ENCODE peak calls at places on chromosomes 11 and 22, in four cellular contexts. Q is transverse colon, E is suprapubic skin, W is prostate gland. D is an unnamed sample.

GRCh38 chr22:24437820-24438328 is 10.5 kb downstream of the ADORA2A start:
- DNase-seq in Q (no peak), E (peak), W (no peak), D (no peak)

GRCh38 chr11:116537736-116538135 is 235.1 kb downstream of the BUD13 start:
- DNase-seq in Q (no peak), E (no peak), W (no peak), D (no peak)

GRCh38 chr11:116162541-116163230 is 610.1 kb downstream of the BUD13 start:
- DNase-seq in Q (no peak), E (no peak), W (no peak), D (no peak)

GRCh38 chr11:77147668-77148321 is 19.7 kb downstream of the MYO7A start:
- DNase-seq in Q (peak), E (no peak), W (no peak), D (peak)

GRCh38 chr22:47043835-47044721 is 281.6 kb downstream of the TBC1D22A start:
- DNase-seq in Q (peak), E (peak), W (no peak), D (peak)

GRCh38 chr11:2265396-2265795 is 5.0 kb downstream of the ASCL2 start:
- DNase-seq in Q (no peak), E (no peak), W (no peak), D (no peak)

GRCh38 chr22:48483764-48484528 is 1343.7 kb downstream of the BRD1 start:
- DNase-seq in Q (no peak), E (peak), W (no peak), D (no peak)

GRCh38 chr22:33640900-33641299 is 279.4 kb downstream of the LARGE1 start:
- DNase-seq in Q (no peak), E (no peak), W (no peak), D (no peak)

GRCh38 chr22:28398355-28398754 is 281.3 kb downstream of the TTC28 start:
- DNase-seq in Q (no peak), E (no peak), W (no peak), D (no peak)

GRCh38 chr11:103624708-103625623 is 411.5 kb upstream of the DDI1 start:
- DNase-seq in Q (no peak), E (no peak), W (no peak), D (no peak)

GRCh38 chr11:8615633-8616032 is 21.6 kb upstream of the STK33 start:
- DNase-seq in Q (no peak), E (no peak), W (no peak), D (no peak)

GRCh38 chr11:27213232-27213660 is 149.8 kb downstream of the CCDC34 start:
- DNase-seq in Q (no peak), E (no peak), W (no peak), D (no peak)

GRCh38 chr22:30275625-30276024 is 9.0 kb upstream of the OSM start:
- DNase-seq in Q (no peak), E (no peak), W (no peak), D (no peak)

GRCh38 chr11:34068098-34068497 is 16.6 kb downstream of the CAPRIN1 start:
- DNase-seq in Q (no peak), E (no peak), W (no peak), D (no peak)

GRCh38 chr11:46845440-46845739 is 690 bp downstream of the CKAP5 start:
- DNase-seq in Q (no peak), E (no peak), W (no peak), D (no peak)

GRCh38 chr11:107457205-107457557 is 444 bp downstream of the CWF19L2 start:
- DNase-seq in Q (no peak), E (no peak), W (no peak), D (no peak)

GRCh38 chr11:44255406-44256071 is 54.4 kb downstream of the ALX4 start:
- DNase-seq in Q (no peak), E (no peak), W (no peak), D (no peak)

GRCh38 chr11:27255447-27255828 is 107.6 kb downstream of the CCDC34 start:
- DNase-seq in Q (no peak), E (no peak), W (no peak), D (no peak)

GRCh38 chr11:59185412-59185811 is 13.5 kb downstream of the DTX4 start:
- DNase-seq in Q (peak), E (no peak), W (no peak), D (no peak)

GRCh38 chr22:37905534-37906363 is at the start of gene MICALL1:
- DNase-seq in Q (peak), E (no peak), W (peak), D (peak)

GRCh38 chr22:31526275-31526674 is 29.9 kb downstream of the SFI1 start:
- DNase-seq in Q (no peak), E (no peak), W (no peak), D (no peak)

GRCh38 chr22:37430941-37431340 is 3.7 kb upstream of the ELFN2 start:
- DNase-seq in Q (no peak), E (no peak), W (no peak), D (no peak)

GRCh38 chr11:125625594-125626380 is 824 bp downstream of the CHEK1 start:
- DNase-seq in Q (peak), E (peak), W (peak), D (peak)

GRCh38 chr11:3200388-3201111 is 18.1 kb downstream of the MRGPRG start:
- DNase-seq in Q (peak), E (peak), W (no peak), D (no peak)

GRCh38 chr11:116647305-116648080 is 125.3 kb downstream of the BUD13 start:
- DNase-seq in Q (no peak), E (no peak), W (no peak), D (no peak)

GRCh38 chr11:45102810-45103621 is 43.4 kb upstream of the PRDM11 start:
- DNase-seq in Q (peak), E (no peak), W (no peak), D (peak)

GRCh38 chr11:22577854-22578253 is 47.8 kb downstream of the FANCF start:
- DNase-seq in Q (no peak), E (no peak), W (no peak), D (no peak)

GRCh38 chr22:24703101-24703500 is 71.4 kb downstream of the PIWIL3 start:
- DNase-seq in Q (peak), E (no peak), W (no peak), D (peak)

GRCh38 chr11:2465201-2466068 is 20.6 kb downstream of the KCNQ1 start:
- DNase-seq in Q (no peak), E (no peak), W (no peak), D (peak)

GRCh38 chr11:35088226-35088625 is 50.7 kb upstream of the CD44 start:
- DNase-seq in Q (no peak), E (no peak), W (peak), D (peak)

GRCh38 chr11:17613428-17613962 is 66.4 kb downstream of the OTOG start:
- DNase-seq in Q (no peak), E (no peak), W (no peak), D (no peak)

GRCh38 chr11:2377511-2378443 is 667 bp downstream of the CD81 start:
- DNase-seq in Q (peak), E (peak), W (peak), D (peak)

GRCh38 chr11:70448983-70449567 is 50.7 kb downstream of the CTTN start:
- DNase-seq in Q (no peak), E (no peak), W (no peak), D (no peak)

GRCh38 chr11:115092516-115092915 is 411.7 kb downstream of the CADM1 start:
- DNase-seq in Q (no peak), E (no peak), W (no peak), D (no peak)

GRCh38 chr22:47218671-47219070 is 456.2 kb downstream of the TBC1D22A start:
- DNase-seq in Q (no peak), E (peak), W (no peak), D (no peak)

GRCh38 chr11:117946196-117946841 is 17.1 kb upstream of the TMPRSS13 start:
- DNase-seq in Q (no peak), E (no peak), W (no peak), D (no peak)

GRCh38 chr22:47342446-47342845 is 580.0 kb downstream of the TBC1D22A start:
- DNase-seq in Q (no peak), E (no peak), W (no peak), D (no peak)

GRCh38 chr11:26134481-26135355 is 197.2 kb upstream of the ANO3 start:
- DNase-seq in Q (no peak), E (no peak), W (no peak), D (no peak)

GRCh38 chr11:35588627-35589026 is 29.6 kb upstream of the FJX1 start:
- DNase-seq in Q (no peak), E (no peak), W (no peak), D (no peak)

GRCh38 chr11:12554122-12554521 is 120.1 kb upstream of the TEAD1 start:
- DNase-seq in Q (no peak), E (no peak), W (no peak), D (no peak)

GRCh38 chr22:36285545-36285944 is 32.6 kb downstream of the APOL1 start:
- DNase-seq in Q (no peak), E (no peak), W (no peak), D (no peak)

GRCh38 chr22:36285017-36285416 is 32.1 kb downstream of the APOL1 start:
- DNase-seq in Q (no peak), E (no peak), W (no peak), D (no peak)

GRCh38 chr22:36287881-36288515 is 35.1 kb downstream of the APOL1 start:
- DNase-seq in Q (no peak), E (no peak), W (peak), D (no peak)

GRCh38 chr22:36284171-36284571 is 31.2 kb downstream of the APOL1 start:
- DNase-seq in Q (no peak), E (no peak), W (no peak), D (no peak)

DNA sequence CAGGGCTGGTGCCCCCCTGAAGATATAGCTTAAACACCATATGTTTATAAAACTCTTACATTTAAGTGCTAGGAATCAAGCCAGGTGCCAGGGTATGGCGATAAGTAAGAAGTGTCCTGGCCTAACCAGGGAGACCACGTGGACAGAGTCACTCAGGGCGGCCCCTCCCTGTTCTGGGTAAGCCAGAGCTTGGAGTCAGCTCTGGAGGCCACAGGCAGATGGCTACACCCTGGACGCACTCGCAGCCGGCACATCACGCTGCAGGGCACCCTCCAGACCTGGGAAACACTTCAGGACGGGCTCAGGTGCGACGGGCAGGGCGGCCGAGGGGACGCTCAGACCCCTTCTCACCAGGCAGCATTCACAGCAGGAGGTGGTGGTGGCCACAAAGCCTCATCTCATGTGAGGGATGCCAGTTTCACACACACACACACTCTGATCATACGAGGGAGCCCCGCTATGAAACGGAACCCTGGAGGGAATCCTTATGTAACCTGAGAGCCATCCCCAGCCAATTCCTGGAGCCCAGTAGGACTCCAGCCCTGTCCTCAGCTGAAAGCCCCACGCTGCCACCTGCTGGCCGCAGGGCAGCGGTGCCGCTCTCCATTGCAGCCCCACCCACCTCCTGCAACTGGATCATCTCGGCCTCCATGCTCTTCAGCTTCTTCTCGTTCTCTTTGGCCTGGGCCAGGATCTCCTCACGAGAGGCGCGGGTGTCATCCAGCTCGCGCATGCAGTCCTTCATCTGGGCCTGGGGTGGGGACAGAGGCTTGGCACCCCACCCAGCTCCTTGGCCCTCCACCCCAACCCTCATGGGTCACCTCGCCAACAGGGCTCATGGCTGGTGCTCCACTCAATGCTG is 33.4 kb downstream of the APOL1 start:
- DNase-seq in Q (peak), E (no peak), W (peak), D (peak)
- TF ChIP-seq POLR2A in Q (no peak), E (peak), W (no peak), D (no peak)

GRCh38 chr11:78177216-78177615 is 11.2 kb downstream of the KCTD21 start:
- DNase-seq in Q (no peak), E (no peak), W (no peak), D (no peak)
- TF ChIP-seq POLR2A in Q (no peak), E (no peak), W (no peak), D (no peak)

GRCh38 chr11:10796191-10796590 is 12.5 kb downstream of the EIF4G2 start:
- DNase-seq in Q (no peak), E (no peak), W (no peak), D (no peak)
- TF ChIP-seq POLR2A in Q (no peak), E (no peak), W (no peak), D (no peak)

GRCh38 chr11:128194226-128194625 is 393.1 kb downstream of the ETS1 start:
- DNase-seq in Q (no peak), E (no peak), W (no peak), D (no peak)

GRCh38 chr11:128195057-128195751 is 392.2 kb downstream of the ETS1 start:
- DNase-seq in Q (no peak), E (no peak), W (no peak), D (no peak)

GRCh38 chr11:128196235-128196634 is 391.1 kb downstream of the ETS1 start:
- DNase-seq in Q (no peak), E (no peak), W (no peak), D (no peak)

GRCh38 chr11:128193633-128194032 is 393.7 kb downstream of the ETS1 start:
- DNase-seq in Q (no peak), E (no peak), W (no peak), D (no peak)

GRCh38 chr11:128195756-128196155 is 391.6 kb downstream of the ETS1 start:
- DNase-seq in Q (no peak), E (no peak), W (no peak), D (no peak)
- TF ChIP-seq POLR2A in Q (no peak), E (no peak), W (no peak), D (no peak)

D was measured in body of pancreas.